ENCODE peak calls at places on chromosomes 13 and 19, in ten cellular contexts. One of them, this sample, is unnamed. For H3K36me3, the result is how much of the 10 kb centered on the place peaks cover.

GRCh38 chr13:102141625-102142472 is 260.0 kb downstream of the FGF14 start:
- DNase-seq in lower lobe of right lung: no peak
- DNase-seq in small intestine: no peak
- DNase-seq in cardiac muscle cell: peak
- DNase-seq in thoracic aorta: no peak
- DNase-seq in stomach: no peak
- DNase-seq in uterus: no peak
- DNase-seq in GM23338: peak
- DNase-seq in kidney: no peak
- DNase-seq in Peyer's patch: no peak
- DNase-seq in this sample: no peak

GRCh38 chr19:3762130-3762473 is 380 bp upstream of the MRPL54 start:
- DNase-seq in lower lobe of right lung: no peak
- DNase-seq in small intestine: no peak
- DNase-seq in cardiac muscle cell: no peak
- DNase-seq in thoracic aorta: no peak
- DNase-seq in stomach: no peak
- DNase-seq in uterus: no peak
- DNase-seq in GM23338: no peak
- DNase-seq in kidney: no peak
- DNase-seq in Peyer's patch: no peak
- DNase-seq in this sample: no peak

GRCh38 chr13:24106429-24106828 is 54.1 kb upstream of the SPATA13 start:
- DNase-seq in lower lobe of right lung: no peak
- DNase-seq in small intestine: no peak
- DNase-seq in cardiac muscle cell: no peak
- DNase-seq in thoracic aorta: no peak
- DNase-seq in stomach: no peak
- DNase-seq in uterus: no peak
- DNase-seq in GM23338: no peak
- DNase-seq in kidney: no peak
- DNase-seq in Peyer's patch: no peak
- DNase-seq in this sample: no peak

GRCh38 chr13:110317496-110318195 is 10.6 kb downstream of the COL4A2 start:
- DNase-seq in lower lobe of right lung: no peak
- DNase-seq in small intestine: no peak
- DNase-seq in cardiac muscle cell: no peak
- DNase-seq in thoracic aorta: no peak
- DNase-seq in stomach: no peak
- DNase-seq in uterus: no peak
- DNase-seq in GM23338: no peak
- DNase-seq in kidney: no peak
- DNase-seq in Peyer's patch: no peak
- DNase-seq in this sample: no peak

GRCh38 chr13:80237646-80238045 is 103.3 kb downstream of the SPRY2 start:
- DNase-seq in lower lobe of right lung: no peak
- DNase-seq in small intestine: no peak
- DNase-seq in cardiac muscle cell: no peak
- DNase-seq in thoracic aorta: no peak
- DNase-seq in stomach: no peak
- DNase-seq in uterus: no peak
- DNase-seq in GM23338: no peak
- DNase-seq in kidney: no peak
- DNase-seq in Peyer's patch: no peak
- DNase-seq in this sample: no peak

GRCh38 chr13:47816835-47817234 is 184.2 kb downstream of the SUCLA2 start:
- DNase-seq in lower lobe of right lung: no peak
- DNase-seq in small intestine: no peak
- DNase-seq in cardiac muscle cell: no peak
- DNase-seq in thoracic aorta: no peak
- DNase-seq in stomach: no peak
- DNase-seq in uterus: no peak
- DNase-seq in GM23338: peak
- DNase-seq in kidney: no peak
- DNase-seq in Peyer's patch: no peak
- DNase-seq in this sample: no peak

GRCh38 chr13:50224534-50224933 is 209.3 kb downstream of the KCNRG start:
- DNase-seq in lower lobe of right lung: no peak
- DNase-seq in small intestine: no peak
- DNase-seq in cardiac muscle cell: peak
- DNase-seq in thoracic aorta: no peak
- DNase-seq in stomach: no peak
- DNase-seq in uterus: no peak
- DNase-seq in GM23338: no peak
- DNase-seq in kidney: no peak
- DNase-seq in Peyer's patch: no peak
- DNase-seq in this sample: no peak

GRCh38 chr13:113980489-113981064 is 6.7 kb upstream of the C13orf46 start:
- DNase-seq in lower lobe of right lung: peak
- DNase-seq in small intestine: no peak
- DNase-seq in cardiac muscle cell: no peak
- DNase-seq in thoracic aorta: no peak
- DNase-seq in stomach: no peak
- DNase-seq in uterus: no peak
- DNase-seq in GM23338: no peak
- DNase-seq in kidney: peak
- DNase-seq in Peyer's patch: peak
- DNase-seq in this sample: no peak

DNA sequence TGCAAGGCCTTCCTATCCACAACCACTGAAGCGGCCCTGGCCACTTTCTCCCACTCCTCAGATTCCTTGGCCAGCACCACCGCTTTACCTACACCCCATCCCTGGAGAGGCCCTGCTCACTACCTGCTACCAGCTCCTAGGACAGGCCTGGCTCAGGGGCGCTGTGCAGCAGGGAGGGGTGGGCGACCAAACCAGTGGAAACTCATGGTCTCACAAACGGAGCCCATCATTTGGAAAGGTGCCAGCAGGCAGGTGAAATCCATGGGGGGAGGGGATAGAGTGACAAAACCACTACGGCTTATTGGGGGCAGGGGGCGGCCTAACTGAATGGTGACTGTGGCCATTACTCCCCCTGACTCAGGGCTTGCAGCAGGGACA is 27.6 kb downstream of the C19orf47 start:
- DNase-seq in lower lobe of right lung: no peak
- DNase-seq in small intestine: no peak
- DNase-seq in cardiac muscle cell: no peak
- DNase-seq in thoracic aorta: no peak
- DNase-seq in stomach: no peak
- DNase-seq in uterus: no peak
- DNase-seq in GM23338: no peak
- DNase-seq in kidney: peak
- DNase-seq in Peyer's patch: no peak
- DNase-seq in this sample: no peak
- H3K36me3 ChIP-seq in lower lobe of right lung: half or more
- H3K36me3 ChIP-seq in small intestine: under half
- H3K36me3 ChIP-seq in cardiac muscle cell: under half
- H3K36me3 ChIP-seq in thoracic aorta: under half
- H3K36me3 ChIP-seq in stomach: half or more
- H3K36me3 ChIP-seq in uterus: under half
- H3K36me3 ChIP-seq in GM23338: under half
- H3K36me3 ChIP-seq in kidney: under half
- H3K36me3 ChIP-seq in Peyer's patch: under half
- H3K36me3 ChIP-seq in this sample: under half

DNA sequence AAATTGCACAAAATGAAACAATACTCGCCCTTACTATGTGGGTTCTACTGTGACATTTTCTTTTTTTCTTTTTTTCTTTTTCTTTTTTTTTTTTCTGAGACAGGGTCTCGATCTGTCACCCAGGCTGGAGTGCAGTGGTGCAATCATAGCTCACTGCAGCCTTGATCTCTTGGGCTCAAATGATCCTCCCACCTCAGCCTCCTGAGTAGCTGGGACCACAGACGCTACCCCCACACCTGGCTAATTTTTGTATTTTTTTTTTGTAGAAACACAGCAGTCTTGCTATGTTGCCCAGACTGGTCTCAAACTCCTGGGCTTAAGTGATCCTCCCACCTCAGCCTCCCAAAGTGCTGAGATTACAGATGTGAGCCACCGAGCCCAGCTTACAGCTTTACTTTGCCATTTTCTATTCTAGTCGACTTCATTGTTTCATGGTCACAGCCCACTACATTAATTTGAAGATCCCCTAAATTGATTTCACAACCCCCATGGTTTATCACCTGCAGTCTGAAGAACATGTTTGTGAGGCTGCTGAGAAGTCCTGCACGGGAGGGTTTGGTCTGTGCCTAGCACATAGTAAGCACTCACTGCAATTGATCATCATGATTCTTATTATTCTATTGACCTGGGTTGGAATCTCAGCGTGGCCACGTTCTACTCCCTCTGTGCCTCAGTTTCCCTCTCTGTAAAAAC is 3.8 kb downstream of the BCL3 start:
- DNase-seq in lower lobe of right lung: no peak
- DNase-seq in small intestine: no peak
- DNase-seq in cardiac muscle cell: no peak
- DNase-seq in thoracic aorta: no peak
- DNase-seq in stomach: no peak
- DNase-seq in uterus: no peak
- DNase-seq in GM23338: no peak
- DNase-seq in kidney: no peak
- DNase-seq in Peyer's patch: no peak
- DNase-seq in this sample: no peak
- H3K27ac ChIP-seq in lower lobe of right lung: peak
- H3K27ac ChIP-seq in small intestine: peak
- H3K27ac ChIP-seq in cardiac muscle cell: no peak
- H3K27ac ChIP-seq in thoracic aorta: no peak
- H3K27ac ChIP-seq in stomach: peak
- H3K27ac ChIP-seq in uterus: peak
- H3K27ac ChIP-seq in GM23338: no peak
- H3K27ac ChIP-seq in kidney: peak
- H3K27ac ChIP-seq in Peyer's patch: peak
- H3K27ac ChIP-seq in this sample: peak

GRCh38 chr13:106491928-106492327 is 43.5 kb downstream of the EFNB2 start:
- DNase-seq in lower lobe of right lung: no peak
- DNase-seq in small intestine: no peak
- DNase-seq in cardiac muscle cell: no peak
- DNase-seq in thoracic aorta: no peak
- DNase-seq in stomach: no peak
- DNase-seq in uterus: no peak
- DNase-seq in GM23338: no peak
- DNase-seq in kidney: no peak
- DNase-seq in Peyer's patch: no peak
- DNase-seq in this sample: no peak

GRCh38 chr13:106491463-106491862 is 44.0 kb downstream of the EFNB2 start:
- DNase-seq in lower lobe of right lung: no peak
- DNase-seq in small intestine: no peak
- DNase-seq in cardiac muscle cell: no peak
- DNase-seq in thoracic aorta: no peak
- DNase-seq in stomach: no peak
- DNase-seq in uterus: no peak
- DNase-seq in GM23338: no peak
- DNase-seq in kidney: no peak
- DNase-seq in Peyer's patch: no peak
- DNase-seq in this sample: no peak

GRCh38 chr13:106490887-106491321 is 44.6 kb downstream of the EFNB2 start:
- DNase-seq in lower lobe of right lung: no peak
- DNase-seq in small intestine: no peak
- DNase-seq in cardiac muscle cell: no peak
- DNase-seq in thoracic aorta: no peak
- DNase-seq in stomach: no peak
- DNase-seq in uterus: no peak
- DNase-seq in GM23338: no peak
- DNase-seq in kidney: no peak
- DNase-seq in Peyer's patch: no peak
- DNase-seq in this sample: no peak

GRCh38 chr13:106492576-106493323 is 42.7 kb downstream of the EFNB2 start:
- DNase-seq in lower lobe of right lung: no peak
- DNase-seq in small intestine: no peak
- DNase-seq in cardiac muscle cell: no peak
- DNase-seq in thoracic aorta: no peak
- DNase-seq in stomach: no peak
- DNase-seq in uterus: no peak
- DNase-seq in GM23338: no peak
- DNase-seq in kidney: no peak
- DNase-seq in Peyer's patch: no peak
- DNase-seq in this sample: no peak

DNA sequence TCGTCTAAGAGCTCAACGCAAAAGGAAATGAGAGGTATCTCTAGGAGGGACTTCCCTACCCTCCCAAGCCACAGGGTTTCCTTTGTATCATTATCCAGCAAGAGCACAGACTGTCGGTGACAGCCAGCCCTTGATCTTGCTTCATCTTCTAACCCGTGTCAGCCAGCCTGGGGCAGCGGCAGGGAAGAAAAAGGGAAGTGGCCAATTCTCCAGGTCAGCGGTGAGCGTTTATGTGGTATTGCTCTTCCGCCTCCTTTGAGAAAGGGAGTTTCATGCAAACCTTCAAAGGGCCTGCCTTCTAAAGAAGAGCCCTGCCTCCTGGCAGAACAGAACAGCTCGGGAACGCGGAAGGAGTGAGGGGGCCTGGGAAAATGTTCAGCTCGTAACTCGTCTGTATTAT is 41.9 kb downstream of the EFNB2 start:
- DNase-seq in lower lobe of right lung: peak
- DNase-seq in small intestine: no peak
- DNase-seq in cardiac muscle cell: no peak
- DNase-seq in thoracic aorta: no peak
- DNase-seq in stomach: no peak
- DNase-seq in uterus: no peak
- DNase-seq in GM23338: no peak
- DNase-seq in kidney: no peak
- DNase-seq in Peyer's patch: no peak
- DNase-seq in this sample: no peak
- H3K36me3 ChIP-seq in lower lobe of right lung: under half
- H3K36me3 ChIP-seq in small intestine: under half
- H3K36me3 ChIP-seq in cardiac muscle cell: under half
- H3K36me3 ChIP-seq in thoracic aorta: under half
- H3K36me3 ChIP-seq in stomach: under half
- H3K36me3 ChIP-seq in uterus: under half
- H3K36me3 ChIP-seq in GM23338: under half
- H3K36me3 ChIP-seq in kidney: under half
- H3K36me3 ChIP-seq in Peyer's patch: under half
- H3K36me3 ChIP-seq in this sample: under half

GRCh38 chr19:32908641-32909190 is 39.1 kb upstream of the SLC7A9 start:
- DNase-seq in lower lobe of right lung: no peak
- DNase-seq in small intestine: no peak
- DNase-seq in cardiac muscle cell: no peak
- DNase-seq in thoracic aorta: no peak
- DNase-seq in stomach: no peak
- DNase-seq in uterus: no peak
- DNase-seq in GM23338: no peak
- DNase-seq in kidney: no peak
- DNase-seq in Peyer's patch: no peak
- DNase-seq in this sample: no peak

GRCh38 chr19:32910094-32910493 is 40.5 kb upstream of the SLC7A9 start:
- DNase-seq in lower lobe of right lung: no peak
- DNase-seq in small intestine: no peak
- DNase-seq in cardiac muscle cell: no peak
- DNase-seq in thoracic aorta: no peak
- DNase-seq in stomach: no peak
- DNase-seq in uterus: no peak
- DNase-seq in GM23338: no peak
- DNase-seq in kidney: no peak
- DNase-seq in Peyer's patch: no peak
- DNase-seq in this sample: no peak

GRCh38 chr19:32910874-32911273 is 41.3 kb upstream of the SLC7A9 start:
- DNase-seq in lower lobe of right lung: no peak
- DNase-seq in small intestine: no peak
- DNase-seq in cardiac muscle cell: no peak
- DNase-seq in thoracic aorta: no peak
- DNase-seq in stomach: no peak
- DNase-seq in uterus: no peak
- DNase-seq in GM23338: no peak
- DNase-seq in kidney: no peak
- DNase-seq in Peyer's patch: no peak
- DNase-seq in this sample: no peak

GRCh38 chr19:32909257-32909656 is 39.7 kb upstream of the SLC7A9 start:
- DNase-seq in lower lobe of right lung: no peak
- DNase-seq in small intestine: no peak
- DNase-seq in cardiac muscle cell: peak
- DNase-seq in thoracic aorta: no peak
- DNase-seq in stomach: no peak
- DNase-seq in uterus: no peak
- DNase-seq in GM23338: no peak
- DNase-seq in kidney: no peak
- DNase-seq in Peyer's patch: no peak
- DNase-seq in this sample: no peak

DNA sequence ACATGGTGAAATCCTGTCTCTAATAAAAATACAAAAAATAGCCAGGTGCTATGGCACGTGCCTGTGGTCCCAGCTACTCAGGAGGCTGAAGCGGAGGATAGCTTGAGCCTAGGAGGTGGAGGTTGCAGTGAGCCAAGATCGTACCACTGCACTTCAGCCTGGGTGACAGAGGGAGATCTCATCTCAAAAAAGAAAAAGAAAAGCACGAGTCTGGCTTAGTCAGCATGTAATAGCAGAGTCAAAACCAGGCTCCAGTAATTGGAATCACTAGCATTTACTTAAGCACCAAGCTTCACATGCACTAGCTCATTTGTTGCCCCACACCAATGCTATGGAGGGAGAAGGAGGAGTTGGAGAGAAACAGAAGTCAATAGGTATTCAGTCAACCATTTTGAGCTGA is 41.9 kb upstream of the SLC7A9 start:
- DNase-seq in lower lobe of right lung: no peak
- DNase-seq in small intestine: no peak
- DNase-seq in cardiac muscle cell: no peak
- DNase-seq in thoracic aorta: no peak
- DNase-seq in stomach: no peak
- DNase-seq in uterus: no peak
- DNase-seq in GM23338: no peak
- DNase-seq in kidney: no peak
- DNase-seq in Peyer's patch: no peak
- DNase-seq in this sample: no peak
- H3K27ac ChIP-seq in lower lobe of right lung: no peak
- H3K27ac ChIP-seq in small intestine: no peak
- H3K27ac ChIP-seq in cardiac muscle cell: no peak
- H3K27ac ChIP-seq in thoracic aorta: no peak
- H3K27ac ChIP-seq in stomach: no peak
- H3K27ac ChIP-seq in uterus: no peak
- H3K27ac ChIP-seq in GM23338: no peak
- H3K27ac ChIP-seq in kidney: no peak
- H3K27ac ChIP-seq in Peyer's patch: no peak
- H3K27ac ChIP-seq in this sample: no peak

This sample was measured in gastrocnemius medialis.